ENCODE peak calls at places on chromosomes 5 and 9, in nine cellular contexts. One of them, this sample, is unnamed.

GRCh38 chr9:78428640-78429039 is 131.7 kb downstream of the PSAT1 start:
- DNase-seq in NCI-H1417: no peak
- DNase-seq in IMR-90: no peak
- DNase-seq in HTR-8/SVneo: no peak
- DNase-seq in heart left ventricle: no peak
- DNase-seq in amniotic stem cell: no peak
- DNase-seq in activated gamma-delta T cell treated with anti-CD3 and anti-CD28 coated beads, Interleukin-2, amount 50 U/mL, for 16 hours: no peak
- DNase-seq in fibroblast of the conjunctiva: no peak
- DNase-seq in H54: no peak
- DNase-seq in this sample: no peak

GRCh38 chr5:98428806-98429205 is 344.7 kb upstream of the RGMB start:
- DNase-seq in NCI-H1417: no peak
- DNase-seq in IMR-90: peak
- DNase-seq in HTR-8/SVneo: no peak
- DNase-seq in heart left ventricle: no peak
- DNase-seq in amniotic stem cell: no peak
- DNase-seq in activated gamma-delta T cell treated with anti-CD3 and anti-CD28 coated beads, Interleukin-2, amount 50 U/mL, for 16 hours: no peak
- DNase-seq in fibroblast of the conjunctiva: peak
- DNase-seq in H54: no peak
- DNase-seq in this sample: no peak

GRCh38 chr5:62460578-62460983 is 48.0 kb downstream of the IPO11 start:
- DNase-seq in NCI-H1417: peak
- DNase-seq in IMR-90: peak
- DNase-seq in HTR-8/SVneo: peak
- DNase-seq in heart left ventricle: no peak
- DNase-seq in amniotic stem cell: peak
- DNase-seq in activated gamma-delta T cell treated with anti-CD3 and anti-CD28 coated beads, Interleukin-2, amount 50 U/mL, for 16 hours: no peak
- DNase-seq in fibroblast of the conjunctiva: peak
- DNase-seq in H54: no peak
- DNase-seq in this sample: no peak

GRCh38 chr5:1899201-1899600 is 16.5 kb upstream of the IRX4 start:
- DNase-seq in NCI-H1417: no peak
- DNase-seq in IMR-90: no peak
- DNase-seq in HTR-8/SVneo: no peak
- DNase-seq in heart left ventricle: no peak
- DNase-seq in amniotic stem cell: no peak
- DNase-seq in activated gamma-delta T cell treated with anti-CD3 and anti-CD28 coated beads, Interleukin-2, amount 50 U/mL, for 16 hours: no peak
- DNase-seq in fibroblast of the conjunctiva: no peak
- DNase-seq in H54: no peak
- DNase-seq in this sample: no peak

GRCh38 chr5:127076730-127077129 is 3.4 kb upstream of the C5orf63 start:
- DNase-seq in NCI-H1417: no peak
- DNase-seq in IMR-90: peak
- DNase-seq in HTR-8/SVneo: no peak
- DNase-seq in heart left ventricle: peak
- DNase-seq in amniotic stem cell: no peak
- DNase-seq in activated gamma-delta T cell treated with anti-CD3 and anti-CD28 coated beads, Interleukin-2, amount 50 U/mL, for 16 hours: no peak
- DNase-seq in fibroblast of the conjunctiva: no peak
- DNase-seq in H54: peak
- DNase-seq in this sample: no peak

GRCh38 chr9:16308645-16309044 is 561.8 kb downstream of the BNC2 start:
- DNase-seq in NCI-H1417: no peak
- DNase-seq in IMR-90: no peak
- DNase-seq in HTR-8/SVneo: no peak
- DNase-seq in heart left ventricle: no peak
- DNase-seq in amniotic stem cell: no peak
- DNase-seq in activated gamma-delta T cell treated with anti-CD3 and anti-CD28 coated beads, Interleukin-2, amount 50 U/mL, for 16 hours: no peak
- DNase-seq in fibroblast of the conjunctiva: no peak
- DNase-seq in H54: no peak
- DNase-seq in this sample: no peak

GRCh38 chr9:86061972-86062739 is 37.2 kb downstream of the GOLM1 start:
- DNase-seq in NCI-H1417: no peak
- DNase-seq in IMR-90: no peak
- DNase-seq in HTR-8/SVneo: no peak
- DNase-seq in heart left ventricle: no peak
- DNase-seq in amniotic stem cell: no peak
- DNase-seq in activated gamma-delta T cell treated with anti-CD3 and anti-CD28 coated beads, Interleukin-2, amount 50 U/mL, for 16 hours: no peak
- DNase-seq in fibroblast of the conjunctiva: no peak
- DNase-seq in H54: no peak
- DNase-seq in this sample: no peak

GRCh38 chr5:123099514-123100151 is 10.6 kb downstream of the PRDM6 start:
- DNase-seq in NCI-H1417: peak
- DNase-seq in IMR-90: no peak
- DNase-seq in HTR-8/SVneo: no peak
- DNase-seq in heart left ventricle: no peak
- DNase-seq in amniotic stem cell: no peak
- DNase-seq in activated gamma-delta T cell treated with anti-CD3 and anti-CD28 coated beads, Interleukin-2, amount 50 U/mL, for 16 hours: no peak
- DNase-seq in fibroblast of the conjunctiva: no peak
- DNase-seq in H54: no peak
- DNase-seq in this sample: peak

GRCh38 chr5:53069626-53070025 is 39.9 kb downstream of the MOCS2 start:
- DNase-seq in NCI-H1417: peak
- DNase-seq in IMR-90: peak
- DNase-seq in HTR-8/SVneo: no peak
- DNase-seq in heart left ventricle: no peak
- DNase-seq in amniotic stem cell: no peak
- DNase-seq in activated gamma-delta T cell treated with anti-CD3 and anti-CD28 coated beads, Interleukin-2, amount 50 U/mL, for 16 hours: no peak
- DNase-seq in fibroblast of the conjunctiva: no peak
- DNase-seq in H54: peak
- DNase-seq in this sample: no peak

This sample was measured in Caco-2.